ENCODE peak calls at places on chromosomes 16 and 17, in four cellular contexts. V is fibroblast of lung, N is neural progenitor cell, L is right lobe of liver. I is an unnamed sample. For H3K4me1, the result is how much of the 10 kb centered on the place peaks cover.

GRCh38 chr16:80806957-80807356 is 2.6 kb upstream of the CDYL2 start:
- DNase-seq in V (peak), N (no peak), L (no peak), I (no peak)

GRCh38 chr17:2602597-2603017 is 9.2 kb downstream of the PAFAH1B1 start:
- DNase-seq in V (peak), N (no peak), L (no peak), I (no peak)

GRCh38 chr17:19398301-19399181 is 11.6 kb upstream of the MFAP4 start:
- DNase-seq in V (peak), N (no peak), L (peak), I (peak)

GRCh38 chr17:9322298-9322697 is 253.3 kb downstream of the STX8 start:
- DNase-seq in V (no peak), N (peak), L (no peak), I (no peak)

GRCh38 chr17:40097087-40097486 is 3.3 kb downstream of the NR1D1 start:
- DNase-seq in V (no peak), N (no peak), L (no peak), I (no peak)

GRCh38 chr16:84885024-84885910 is 65.5 kb downstream of the CRISPLD2 start:
- DNase-seq in V (peak), N (peak), L (no peak), I (no peak)

GRCh38 chr16:67270931-67271338 is 8.4 kb upstream of the PLEKHG4 start:
- DNase-seq in V (no peak), N (no peak), L (no peak), I (no peak)

GRCh38 chr17:50180593-50180992 is 14.8 kb downstream of the SGCA start:
- DNase-seq in V (peak), N (no peak), L (no peak), I (peak)

GRCh38 chr16:9185396-9185795 is 94.0 kb downstream of the HAPSTR1 start:
- DNase-seq in V (no peak), N (no peak), L (no peak), I (no peak)

GRCh38 chr17:59154721-59155438 is at the start of gene SKA2:
- DNase-seq in V (no peak), N (peak), L (peak), I (peak)

GRCh38 chr16:69105501-69106361 is at the start of gene HAS3:
- DNase-seq in V (peak), N (peak), L (peak), I (peak)

GRCh38 chr17:39631403-39631802 is 4.7 kb downstream of the PPP1R1B start:
- DNase-seq in V (no peak), N (no peak), L (no peak), I (peak)

GRCh38 chr17:28547096-28547622 is 5.3 kb downstream of the UNC119 start:
- DNase-seq in V (no peak), N (no peak), L (no peak), I (no peak)

GRCh38 chr17:28550858-28551257 is 1.6 kb downstream of the UNC119 start:
- DNase-seq in V (no peak), N (no peak), L (no peak), I (no peak)

GRCh38 chr17:28549274-28550132 is 2.9 kb downstream of the UNC119 start:
- DNase-seq in V (no peak), N (peak), L (no peak), I (no peak)

GRCh38 chr17:28547623-28548416 is 4.6 kb downstream of the UNC119 start:
- DNase-seq in V (peak), N (peak), L (peak), I (peak)

DNA sequence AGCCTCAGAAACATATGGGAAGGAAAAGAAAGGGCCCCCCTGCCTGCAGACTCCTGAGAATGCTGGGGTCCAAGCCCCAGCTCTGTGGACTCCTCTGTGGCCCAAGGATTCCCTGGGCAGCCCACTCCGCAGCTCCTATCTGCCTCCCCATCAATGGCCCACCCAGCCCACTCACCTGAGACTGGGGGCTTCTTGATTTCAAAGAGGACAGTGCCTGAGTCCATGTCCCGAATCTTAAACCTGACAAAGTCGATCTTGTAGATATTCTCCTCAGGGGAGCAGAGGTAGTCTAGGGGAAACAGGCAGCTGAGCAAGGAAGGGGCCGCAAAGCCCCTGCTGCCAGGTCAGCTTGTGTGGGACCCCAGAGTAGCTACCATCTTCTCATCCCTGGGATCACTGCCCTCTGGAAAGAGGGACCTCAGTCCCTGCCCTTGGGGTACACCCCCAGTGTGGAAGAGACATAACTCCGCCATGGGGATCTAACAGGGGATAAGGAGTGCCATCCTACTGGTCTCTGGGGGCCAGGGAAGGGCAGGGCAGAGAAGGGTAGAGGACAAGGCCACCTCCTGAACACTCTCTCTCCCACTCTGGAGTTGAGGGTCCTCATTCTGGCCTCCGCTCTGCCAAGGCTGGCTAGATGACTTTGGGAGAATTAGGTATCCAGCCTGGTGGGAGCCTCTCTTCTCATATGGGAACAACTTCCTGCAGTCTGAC is 3.9 kb downstream of the UNC119 start:
- DNase-seq in V (no peak), N (no peak), L (no peak), I (no peak)
- H3K27ac ChIP-seq in V (no peak), N (no peak), L (no peak), I (no peak)

GRCh38 chr17:20925954-20926353 is 116.9 kb downstream of the USP22 start:
- DNase-seq in V (no peak), N (no peak), L (no peak), I (no peak)
- H3K4me3 ChIP-seq in V (no peak), N (no peak), L (no peak), I (no peak)

GRCh38 chr17:30188211-30188939 is 47.1 kb downstream of the SLC6A4 start:
- DNase-seq in V (peak), N (no peak), L (no peak), I (no peak)

GRCh38 chr17:30196504-30196903 is 39.0 kb downstream of the SLC6A4 start:
- DNase-seq in V (no peak), N (no peak), L (no peak), I (no peak)

GRCh38 chr17:30186761-30187160 is 48.7 kb downstream of the SLC6A4 start:
- DNase-seq in V (no peak), N (no peak), L (no peak), I (no peak)

GRCh38 chr17:30187528-30187927 is 48.0 kb downstream of the SLC6A4 start:
- DNase-seq in V (no peak), N (no peak), L (no peak), I (no peak)

GRCh38 chr17:30191072-30191471 is 44.4 kb downstream of the SLC6A4 start:
- DNase-seq in V (no peak), N (no peak), L (no peak), I (no peak)
- H3K4me1 ChIP-seq in V (under half), N (under half), L (under half), I (under half)

GRCh38 chr17:18185391-18185790 is 1.8 kb downstream of the ALKBH5 start:
- DNase-seq in V (peak), N (peak), L (no peak), I (no peak)
- H3K27ac ChIP-seq in V (peak), N (no peak), L (peak), I (peak)

DNA sequence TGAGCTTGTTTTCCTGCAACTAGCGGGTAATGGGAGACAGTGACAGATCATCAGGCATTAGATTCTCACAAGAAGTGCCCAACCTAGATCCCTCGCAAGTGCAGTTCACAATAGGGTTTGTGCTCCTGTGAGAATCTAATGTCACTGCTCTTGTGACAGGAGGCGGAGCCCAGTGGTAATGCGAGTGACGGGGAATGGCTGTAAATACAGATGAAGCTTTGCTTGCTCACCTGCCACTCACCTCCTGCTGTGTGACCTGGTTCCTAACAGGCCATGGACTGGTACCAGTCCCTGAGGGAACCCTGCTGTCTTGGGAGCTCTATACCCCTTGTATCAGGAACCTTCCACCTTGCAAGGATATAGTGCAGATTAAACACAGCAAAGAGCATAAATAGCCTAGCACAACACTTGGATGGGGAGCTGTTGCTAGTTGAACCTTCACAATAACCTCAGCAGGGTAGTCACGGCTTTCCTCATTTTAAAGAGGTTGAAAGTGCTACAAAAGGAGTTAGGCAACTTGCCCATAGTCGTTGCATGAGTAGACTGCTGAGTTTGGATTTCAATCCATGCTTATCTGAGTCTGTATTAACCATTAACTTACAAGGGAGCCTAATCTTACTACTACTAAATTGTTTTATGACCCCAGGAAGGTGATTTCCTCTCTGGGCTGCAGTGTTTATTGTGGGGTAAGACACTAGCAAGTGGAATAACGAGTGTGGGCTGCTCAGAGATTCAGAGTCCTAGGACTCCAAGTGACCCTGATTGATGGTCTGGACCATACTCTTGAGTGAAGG is 156.6 kb upstream of the ZFHX3 start:
- DNase-seq in V (no peak), N (no peak), L (peak), I (no peak)
- H3K4me3 ChIP-seq in V (no peak), N (no peak), L (no peak), I (no peak)

GRCh38 chr17:30375661-30376060 is 3.1 kb upstream of the CPD start:
- DNase-seq in V (no peak), N (no peak), L (no peak), I (no peak)
- H3K4me1 ChIP-seq in V (under half), N (under half), L (under half), I (under half)

GRCh38 chr17:73228748-73229236 is 32.9 kb downstream of the CPSF4L start:
- DNase-seq in V (peak), N (no peak), L (peak), I (peak)
- H3K27ac ChIP-seq in V (peak), N (no peak), L (no peak), I (no peak)

GRCh38 chr16:73027655-73028220 is 20.2 kb downstream of the ZFHX3 start:
- DNase-seq in V (no peak), N (no peak), L (no peak), I (no peak)
- H3K4me3 ChIP-seq in V (no peak), N (no peak), L (no peak), I (no peak)

DNA sequence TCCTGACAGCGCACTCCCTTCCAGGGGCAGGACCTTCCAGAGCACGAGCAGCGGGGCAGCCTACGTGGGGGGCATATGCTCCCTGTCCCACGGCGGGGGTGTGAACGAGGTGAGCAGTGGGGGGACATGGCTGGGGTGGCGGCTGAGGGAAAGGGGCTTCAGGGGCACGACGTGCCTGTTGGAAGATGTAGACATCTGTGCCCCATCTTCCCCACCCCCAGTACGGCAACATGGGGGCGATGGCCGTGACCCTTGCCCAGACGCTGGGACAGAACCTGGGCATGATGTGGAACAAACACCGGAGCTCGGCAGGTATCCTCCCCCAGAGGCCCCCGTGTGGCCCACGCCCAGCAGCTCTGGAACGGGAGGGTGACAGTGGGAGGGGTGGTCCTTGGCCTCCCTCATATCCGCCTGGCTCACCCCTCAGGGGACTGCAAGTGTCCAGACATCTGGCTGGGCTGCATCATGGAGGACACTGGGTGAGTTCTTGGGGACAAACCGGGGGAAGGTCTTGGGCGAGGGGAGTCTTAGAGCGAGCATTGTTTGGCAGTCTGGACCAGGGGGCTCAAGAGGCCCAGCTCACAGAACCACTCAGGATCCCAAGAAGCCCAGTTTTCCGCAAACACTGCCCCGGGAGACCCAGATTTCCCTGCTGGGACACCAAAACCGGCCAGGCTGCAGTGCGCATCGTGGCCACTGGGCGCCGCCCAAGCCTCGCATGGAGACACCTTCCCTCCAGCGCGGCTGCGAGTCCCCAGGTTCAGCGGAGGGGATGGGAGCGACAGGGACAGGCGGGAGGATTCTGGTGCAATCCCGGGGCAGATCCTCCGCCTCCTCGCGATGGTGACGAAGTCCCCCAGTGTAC is 15.7 kb downstream of the ADAM11 start:
- DNase-seq in V (peak), N (peak), L (peak), I (peak)
- H3K4me1 ChIP-seq in V (under half), N (under half), L (under half), I (under half)

I was measured in lower lobe of right lung.